ENCODE peak calls at places on chromosomes 1 and 21, in seven cellular contexts. One of them, this sample, is unnamed.

GRCh38 chr1:71834570-71835441 is 447.5 kb downstream of the NEGR1 start:
- DNase-seq in Panc1: no peak
- DNase-seq in HepG2: no peak
- DNase-seq in HCT116: no peak
- DNase-seq in K562: no peak
- DNase-seq in GM12878: no peak
- DNase-seq in H1: no peak
- DNase-seq in this sample: no peak

GRCh38 chr1:81702903-81703302 is 97.8 kb upstream of the ADGRL2 start:
- DNase-seq in Panc1: no peak
- DNase-seq in HepG2: no peak
- DNase-seq in HCT116: no peak
- DNase-seq in K562: no peak
- DNase-seq in GM12878: no peak
- DNase-seq in H1: no peak
- DNase-seq in this sample: no peak

GRCh38 chr1:36703526-36704208 is 221.0 kb upstream of the CSF3R start:
- DNase-seq in Panc1: peak
- DNase-seq in HepG2: peak
- DNase-seq in HCT116: peak
- DNase-seq in K562: peak
- DNase-seq in GM12878: peak
- DNase-seq in H1: peak
- DNase-seq in this sample: peak

GRCh38 chr1:37945743-37946702 is 830 bp downstream of the INPP5B start:
- DNase-seq in Panc1: no peak
- DNase-seq in HepG2: peak
- DNase-seq in HCT116: no peak
- DNase-seq in K562: peak
- DNase-seq in GM12878: no peak
- DNase-seq in H1: no peak
- DNase-seq in this sample: peak

GRCh38 chr1:241934181-241934815 is 23.3 kb upstream of the BECN2 start:
- DNase-seq in Panc1: no peak
- DNase-seq in HepG2: peak
- DNase-seq in HCT116: no peak
- DNase-seq in K562: no peak
- DNase-seq in GM12878: no peak
- DNase-seq in H1: peak
- DNase-seq in this sample: no peak

GRCh38 chr1:80892452-80892995 is 908.2 kb upstream of the ADGRL2 start:
- DNase-seq in Panc1: no peak
- DNase-seq in HepG2: no peak
- DNase-seq in HCT116: no peak
- DNase-seq in K562: no peak
- DNase-seq in GM12878: no peak
- DNase-seq in H1: no peak
- DNase-seq in this sample: no peak

GRCh38 chr1:16921391-16922185 is at the start of gene CROCC:
- DNase-seq in Panc1: no peak
- DNase-seq in HepG2: no peak
- DNase-seq in HCT116: no peak
- DNase-seq in K562: no peak
- DNase-seq in GM12878: no peak
- DNase-seq in H1: peak
- DNase-seq in this sample: peak

GRCh38 chr1:170807432-170807831 is 127.9 kb upstream of the MROH9 start:
- DNase-seq in Panc1: no peak
- DNase-seq in HepG2: no peak
- DNase-seq in HCT116: peak
- DNase-seq in K562: no peak
- DNase-seq in GM12878: no peak
- DNase-seq in H1: no peak
- DNase-seq in this sample: no peak

GRCh38 chr1:43274125-43274803 is 4.5 kb downstream of the TMEM125 start:
- DNase-seq in Panc1: no peak
- DNase-seq in HepG2: no peak
- DNase-seq in HCT116: no peak
- DNase-seq in K562: peak
- DNase-seq in GM12878: no peak
- DNase-seq in H1: no peak
- DNase-seq in this sample: no peak

GRCh38 chr1:74689800-74690696 is 16.5 kb upstream of the ERICH3 start:
- DNase-seq in Panc1: peak
- DNase-seq in HepG2: peak
- DNase-seq in HCT116: peak
- DNase-seq in K562: peak
- DNase-seq in GM12878: no peak
- DNase-seq in H1: peak
- DNase-seq in this sample: peak

GRCh38 chr1:155079487-155080249 is 1.0 kb downstream of the EFNA3 start:
- DNase-seq in Panc1: no peak
- DNase-seq in HepG2: no peak
- DNase-seq in HCT116: no peak
- DNase-seq in K562: peak
- DNase-seq in GM12878: no peak
- DNase-seq in H1: peak
- DNase-seq in this sample: peak

GRCh38 chr1:109615879-109616278 is 3.5 kb downstream of the GNAT2 start:
- DNase-seq in Panc1: no peak
- DNase-seq in HepG2: no peak
- DNase-seq in HCT116: no peak
- DNase-seq in K562: no peak
- DNase-seq in GM12878: no peak
- DNase-seq in H1: no peak
- DNase-seq in this sample: no peak

GRCh38 chr21:19343711-19344110 is 940.1 kb upstream of the TMPRSS15 start:
- DNase-seq in Panc1: no peak
- DNase-seq in HepG2: no peak
- DNase-seq in HCT116: no peak
- DNase-seq in K562: no peak
- DNase-seq in GM12878: no peak
- DNase-seq in H1: no peak
- DNase-seq in this sample: no peak

GRCh38 chr1:37006132-37006868 is 28.0 kb downstream of the GRIK3 start:
- DNase-seq in Panc1: no peak
- DNase-seq in HepG2: no peak
- DNase-seq in HCT116: no peak
- DNase-seq in K562: no peak
- DNase-seq in GM12878: no peak
- DNase-seq in H1: no peak
- DNase-seq in this sample: no peak

GRCh38 chr1:229040630-229041358 is 230.1 kb upstream of the RAB4A start:
- DNase-seq in Panc1: no peak
- DNase-seq in HepG2: no peak
- DNase-seq in HCT116: no peak
- DNase-seq in K562: no peak
- DNase-seq in GM12878: no peak
- DNase-seq in H1: no peak
- DNase-seq in this sample: no peak

GRCh38 chr21:33750017-33750416 is 107.7 kb downstream of the ITSN1 start:
- DNase-seq in Panc1: no peak
- DNase-seq in HepG2: no peak
- DNase-seq in HCT116: no peak
- DNase-seq in K562: no peak
- DNase-seq in GM12878: no peak
- DNase-seq in H1: no peak
- DNase-seq in this sample: no peak

GRCh38 chr21:33751533-33751932 is 109.2 kb downstream of the ITSN1 start:
- DNase-seq in Panc1: no peak
- DNase-seq in HepG2: no peak
- DNase-seq in HCT116: no peak
- DNase-seq in K562: no peak
- DNase-seq in GM12878: no peak
- DNase-seq in H1: no peak
- DNase-seq in this sample: no peak

GRCh38 chr21:33754493-33754892 is 112.2 kb downstream of the ITSN1 start:
- DNase-seq in Panc1: no peak
- DNase-seq in HepG2: no peak
- DNase-seq in HCT116: no peak
- DNase-seq in K562: no peak
- DNase-seq in GM12878: no peak
- DNase-seq in H1: no peak
- DNase-seq in this sample: no peak

GRCh38 chr21:33751120-33751519 is 108.8 kb downstream of the ITSN1 start:
- DNase-seq in Panc1: no peak
- DNase-seq in HepG2: no peak
- DNase-seq in HCT116: no peak
- DNase-seq in K562: peak
- DNase-seq in GM12878: no peak
- DNase-seq in H1: no peak
- DNase-seq in this sample: no peak

DNA sequence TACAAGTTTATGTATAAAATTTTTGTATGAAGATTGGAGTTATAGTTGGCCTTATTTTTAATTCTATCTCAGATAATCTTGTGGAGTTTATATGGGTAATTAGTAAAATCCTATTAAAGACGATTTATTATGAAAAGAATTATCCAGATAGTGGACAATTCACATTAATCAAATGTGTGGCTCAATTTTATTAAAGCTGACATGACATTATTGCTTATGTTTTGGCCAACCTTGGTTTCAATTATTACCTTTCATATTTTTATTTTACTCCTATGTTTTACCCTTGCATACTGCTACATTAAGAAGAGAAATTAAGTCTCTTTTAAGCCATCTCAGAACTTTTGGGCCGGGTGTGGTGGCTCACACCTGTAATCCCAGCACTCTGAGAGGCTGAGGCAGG is 110.0 kb downstream of the ITSN1 start:
- DNase-seq in Panc1: no peak
- DNase-seq in HepG2: no peak
- DNase-seq in HCT116: no peak
- DNase-seq in K562: no peak
- DNase-seq in GM12878: no peak
- DNase-seq in H1: no peak
- DNase-seq in this sample: no peak
- H3K4me3 ChIP-seq in Panc1: no peak
- H3K4me3 ChIP-seq in HepG2: no peak
- H3K4me3 ChIP-seq in HCT116: no peak
- H3K4me3 ChIP-seq in K562: no peak
- H3K4me3 ChIP-seq in GM12878: no peak
- H3K4me3 ChIP-seq in H1: no peak
- H3K4me3 ChIP-seq in this sample: no peak

GRCh38 chr1:159835862-159836518 is 9.3 kb downstream of the SLAMF8 start:
- DNase-seq in Panc1: no peak
- DNase-seq in HepG2: no peak
- DNase-seq in HCT116: no peak
- DNase-seq in K562: peak
- DNase-seq in GM12878: no peak
- DNase-seq in H1: no peak
- DNase-seq in this sample: no peak
- TF ChIP-seq CTCF in Panc1: no peak
- TF ChIP-seq CTCF in HepG2: no peak
- TF ChIP-seq CTCF in HCT116: no peak
- TF ChIP-seq CTCF in K562: peak
- TF ChIP-seq CTCF in GM12878: peak
- TF ChIP-seq CTCF in H1: no peak
- TF ChIP-seq CTCF in this sample: peak

GRCh38 chr1:215890438-215890837 is 323.3 kb downstream of the KCTD3 start:
- DNase-seq in Panc1: no peak
- DNase-seq in HepG2: no peak
- DNase-seq in HCT116: no peak
- DNase-seq in K562: no peak
- DNase-seq in GM12878: no peak
- DNase-seq in H1: no peak
- DNase-seq in this sample: no peak

GRCh38 chr1:215891266-215891665 is 324.2 kb downstream of the KCTD3 start:
- DNase-seq in Panc1: no peak
- DNase-seq in HepG2: no peak
- DNase-seq in HCT116: no peak
- DNase-seq in K562: no peak
- DNase-seq in GM12878: no peak
- DNase-seq in H1: no peak
- DNase-seq in this sample: no peak

GRCh38 chr1:215894617-215895016 is 327.5 kb downstream of the KCTD3 start:
- DNase-seq in Panc1: no peak
- DNase-seq in HepG2: no peak
- DNase-seq in HCT116: no peak
- DNase-seq in K562: no peak
- DNase-seq in GM12878: no peak
- DNase-seq in H1: no peak
- DNase-seq in this sample: no peak

GRCh38 chr1:215888159-215888558 is 321.1 kb downstream of the KCTD3 start:
- DNase-seq in Panc1: no peak
- DNase-seq in HepG2: no peak
- DNase-seq in HCT116: no peak
- DNase-seq in K562: no peak
- DNase-seq in GM12878: no peak
- DNase-seq in H1: no peak
- DNase-seq in this sample: no peak

GRCh38 chr1:215891673-215892072 is 324.6 kb downstream of the KCTD3 start:
- DNase-seq in Panc1: no peak
- DNase-seq in HepG2: no peak
- DNase-seq in HCT116: no peak
- DNase-seq in K562: no peak
- DNase-seq in GM12878: no peak
- DNase-seq in H1: no peak
- DNase-seq in this sample: no peak
- TF ChIP-seq SIN3A in Panc1: no peak
- TF ChIP-seq SIN3A in HepG2: no peak
- TF ChIP-seq SIN3A in HCT116: no peak
- TF ChIP-seq SIN3A in K562: no peak
- TF ChIP-seq SIN3A in GM12878: no peak
- TF ChIP-seq SIN3A in H1: no peak
- TF ChIP-seq SIN3A in this sample: no peak

GRCh38 chr1:26221094-26221493 is 12.9 kb upstream of the CEP85 start:
- DNase-seq in Panc1: no peak
- DNase-seq in HepG2: no peak
- DNase-seq in HCT116: no peak
- DNase-seq in K562: no peak
- DNase-seq in GM12878: no peak
- DNase-seq in H1: no peak
- DNase-seq in this sample: no peak

GRCh38 chr1:26225033-26225831 is 8.8 kb upstream of the CEP85 start:
- DNase-seq in Panc1: no peak
- DNase-seq in HepG2: peak
- DNase-seq in HCT116: no peak
- DNase-seq in K562: peak
- DNase-seq in GM12878: no peak
- DNase-seq in H1: peak
- DNase-seq in this sample: peak

GRCh38 chr1:26218906-26219494 is 15.0 kb upstream of the CEP85 start:
- DNase-seq in Panc1: no peak
- DNase-seq in HepG2: no peak
- DNase-seq in HCT116: no peak
- DNase-seq in K562: no peak
- DNase-seq in GM12878: no peak
- DNase-seq in H1: no peak
- DNase-seq in this sample: no peak

GRCh38 chr1:26220199-26220912 is 13.6 kb upstream of the CEP85 start:
- DNase-seq in Panc1: no peak
- DNase-seq in HepG2: no peak
- DNase-seq in HCT116: no peak
- DNase-seq in K562: no peak
- DNase-seq in GM12878: no peak
- DNase-seq in H1: no peak
- DNase-seq in this sample: no peak

DNA sequence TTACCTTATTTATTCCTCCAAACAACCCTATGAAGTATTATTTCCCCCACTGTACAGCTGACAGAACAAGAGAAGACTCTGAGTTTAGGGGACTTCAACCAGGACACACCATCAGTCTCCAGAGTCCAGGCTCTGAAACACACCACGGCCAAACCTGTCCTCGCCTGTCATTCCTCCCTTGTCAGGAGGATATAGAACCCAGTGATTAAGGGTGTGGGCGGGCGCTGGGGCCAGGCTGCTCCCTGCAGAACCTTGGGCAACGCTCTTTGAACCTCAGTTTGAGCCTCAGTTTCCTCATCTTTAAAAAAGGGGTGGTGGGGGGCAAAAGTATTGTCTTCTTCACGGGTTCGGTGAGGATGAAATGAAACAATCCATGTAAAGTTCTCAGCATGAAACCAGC is 9.4 kb upstream of the CEP85 start:
- DNase-seq in Panc1: no peak
- DNase-seq in HepG2: no peak
- DNase-seq in HCT116: no peak
- DNase-seq in K562: no peak
- DNase-seq in GM12878: no peak
- DNase-seq in H1: no peak
- DNase-seq in this sample: no peak
- H3K4me3 ChIP-seq in Panc1: no peak
- H3K4me3 ChIP-seq in HepG2: peak
- H3K4me3 ChIP-seq in HCT116: no peak
- H3K4me3 ChIP-seq in K562: no peak
- H3K4me3 ChIP-seq in GM12878: no peak
- H3K4me3 ChIP-seq in H1: peak
- H3K4me3 ChIP-seq in this sample: no peak

This sample was measured in SK-N-SH.